ENCODE peak calls at places on chromosomes 4 and X, in ten cellular contexts. D is mammary epithelial cell; W is amniotic stem cell; F is Kasumi-1; O is stimulated activated CD4-positive, alpha-beta T cell treated with anti-CD3 and anti-CD28 coated beads, Interleukin-2, amount 100 ng/mL, for 48 hours; V is D721Med; Q is heart left ventricle; Y is thoracic aorta; H is activated naive CD8-positive, alpha-beta T cell treated with anti-CD3 and anti-CD28 coated beads, Interleukin-2, amount 50 U/mL, for 24 hours; A is Peyer's patch. M is an unnamed sample.

GRCh38 chrX:130702867-130703707 is 199.9 kb downstream of the ENOX2 start:
- DNase-seq in F (no peak), W (no peak), A (no peak), O (no peak), Q (no peak), H (no peak), D (no peak), Y (no peak), V (no peak), M (no peak)

GRCh38 chr4:3229964-3230363 is 19.0 kb upstream of the MSANTD1 start:
- DNase-seq in O (no peak), H (no peak), V (no peak), A (no peak), Q (no peak), Y (no peak), F (no peak), D (no peak), W (no peak), M (no peak)

GRCh38 chr4:87589531-87589930 is 18.8 kb upstream of the DSPP start:
- DNase-seq in H (no peak), V (no peak), F (no peak), A (no peak), O (no peak), Q (no peak), W (peak), D (peak), Y (no peak), M (no peak)

GRCh38 chr4:141713185-141713584 is 76.8 kb downstream of the IL15 start:
- DNase-seq in F (no peak), H (no peak), A (no peak), O (no peak), W (no peak), D (no peak), Y (no peak), V (no peak), Q (no peak), M (no peak)

GRCh38 chrX:37314526-37314925 is 34.6 kb upstream of the PRRG1 start:
- DNase-seq in Y (no peak), V (no peak), H (no peak), D (peak), A (no peak), F (no peak), Q (no peak), O (no peak), W (no peak), M (no peak)

GRCh38 chr4:22091351-22091731 is 142.8 kb upstream of the KCNIP4 start:
- DNase-seq in V (no peak), O (no peak), F (no peak), D (no peak), W (no peak), Q (no peak), H (no peak), Y (no peak), A (no peak), M (no peak)

GRCh38 chr4:185183622-185184281 is 20.0 kb downstream of the CFAP97 start:
- DNase-seq in H (peak), V (peak), A (peak), Y (peak), D (peak), O (peak), F (peak), Q (peak), W (peak), M (peak)

GRCh38 chrX:40080896-40081678 is 16.7 kb downstream of the BCOR start:
- DNase-seq in O (no peak), V (no peak), A (no peak), Q (no peak), F (no peak), Y (no peak), D (no peak), W (no peak), H (no peak), M (no peak)

GRCh38 chr4:81605278-81605677 is 133.6 kb upstream of the RASGEF1B start:
- DNase-seq in V (no peak), Y (no peak), H (no peak), A (no peak), D (no peak), F (no peak), Q (no peak), W (no peak), O (no peak), M (no peak)

GRCh38 chr4:147739239-147739823 is 7.4 kb downstream of the ARHGAP10 start:
- DNase-seq in Y (no peak), Q (no peak), V (no peak), W (no peak), O (no peak), F (no peak), A (no peak), H (no peak), D (no peak), M (no peak)

GRCh38 chr4:151627491-151627890 is 133.3 kb downstream of the GATB start:
- DNase-seq in Y (no peak), O (no peak), Q (no peak), A (no peak), H (no peak), D (peak), V (no peak), W (no peak), F (no peak), M (no peak)

GRCh38 chr4:87092389-87093141 is 127.9 kb downstream of the KLHL8 start:
- DNase-seq in V (no peak), Q (no peak), O (no peak), D (peak), H (no peak), Y (peak), W (peak), A (peak), F (no peak), M (no peak)

GRCh38 chr4:2332201-2332975 is 70.5 kb upstream of the MXD4 start:
- DNase-seq in W (no peak), D (no peak), A (peak), O (no peak), Q (no peak), V (no peak), F (no peak), H (no peak), Y (no peak), M (no peak)

GRCh38 chr4:2507259-2507658 is 29.2 kb upstream of the FAM193A start:
- DNase-seq in Q (no peak), D (no peak), H (no peak), F (no peak), V (no peak), W (no peak), Y (no peak), A (no peak), O (no peak), M (no peak)

GRCh38 chr4:128228778-128229457 is 58.7 kb downstream of the PGRMC2 start:
- DNase-seq in W (no peak), Y (no peak), O (no peak), A (no peak), F (no peak), H (no peak), V (no peak), Q (no peak), D (no peak), M (no peak)

GRCh38 chrX:3712870-3713224 is 602 bp downstream of the PRKX start:
- DNase-seq in A (no peak), W (no peak), V (no peak), O (no peak), Q (peak), F (no peak), D (no peak), Y (no peak), H (no peak), M (no peak)

GRCh38 chr4:26281876-26282275 is 38.9 kb upstream of the RBPJ start:
- DNase-seq in Y (no peak), O (no peak), D (no peak), Q (no peak), H (no peak), A (no peak), F (no peak), W (no peak), V (no peak), M (no peak)

GRCh38 chr4:88705805-88706518 is 8.3 kb upstream of the NAP1L5 start:
- DNase-seq in V (no peak), W (peak), D (peak), O (no peak), H (no peak), Y (no peak), A (no peak), Q (no peak), F (no peak), M (no peak)

GRCh38 chr4:184283659-184284335 is 66.1 kb upstream of the ENPP6 start:
- DNase-seq in W (no peak), V (no peak), A (no peak), F (no peak), O (no peak), Q (no peak), Y (no peak), D (no peak), H (no peak), M (no peak)

GRCh38 chrX:107025538-107025937 is 25.5 kb upstream of the MORC4 start:
- DNase-seq in F (peak), D (peak), H (no peak), O (no peak), W (no peak), Y (no peak), Q (no peak), A (no peak), V (no peak), M (no peak)

GRCh38 chr4:180674629-180675367 is 1568.4 kb upstream of the TENM3 start:
- DNase-seq in W (no peak), A (no peak), F (no peak), D (no peak), Q (no peak), O (no peak), V (no peak), Y (no peak), H (no peak), M (no peak)

GRCh38 chr4:71151054-71151453 is 157.6 kb downstream of the DCK start:
- DNase-seq in D (no peak), Q (no peak), Y (no peak), A (no peak), F (no peak), W (no peak), H (no peak), O (no peak), V (no peak), M (no peak)

GRCh38 chr4:174198396-174199179 is 84.9 kb downstream of the FBXO8 start:
- DNase-seq in Y (no peak), Q (no peak), O (no peak), A (no peak), F (no peak), V (no peak), D (peak), W (peak), H (no peak), M (no peak)

GRCh38 chr4:126207892-126208291 is 893.1 kb downstream of the FAT4 start:
- DNase-seq in Y (no peak), O (no peak), Q (no peak), H (no peak), D (no peak), F (no peak), A (no peak), W (no peak), V (no peak), M (no peak)

GRCh38 chrX:35728481-35728880 is 69.7 kb upstream of the MAGEB16 start:
- DNase-seq in Y (no peak), W (no peak), A (no peak), Q (no peak), H (no peak), D (no peak), F (no peak), V (no peak), O (no peak), M (no peak)

GRCh38 chrX:120604359-120604782 is 470 bp downstream of the MCTS1 start:
- DNase-seq in H (peak), A (no peak), O (peak), Y (no peak), Q (no peak), F (peak), V (no peak), W (no peak), D (peak), M (peak)

GRCh38 chrX:9786839-9787635 is 808 bp downstream of the SHROOM2 start:
- DNase-seq in Q (no peak), O (no peak), V (no peak), A (no peak), Y (no peak), H (no peak), W (no peak), D (no peak), F (no peak), M (no peak)

GRCh38 chr4:10015140-10015753 is 6.0 kb downstream of the SLC2A9 start:
- DNase-seq in D (no peak), H (peak), Y (no peak), V (no peak), Q (no peak), F (peak), O (no peak), A (no peak), W (no peak), M (peak)

GRCh38 chr4:4269326-4269725 is 20.6 kb downstream of the LYAR start:
- DNase-seq in V (no peak), H (no peak), W (no peak), F (no peak), D (no peak), A (peak), Y (no peak), Q (peak), O (no peak), M (no peak)

GRCh38 chr4:146224331-146224966 is 10.1 kb downstream of the REELD1 start:
- DNase-seq in D (no peak), V (no peak), Q (no peak), Y (no peak), O (no peak), W (no peak), A (no peak), F (no peak), H (no peak), M (no peak)

GRCh38 chrX:75086731-75087195 is 69.3 kb downstream of the ABCB7 start:
- DNase-seq in Q (no peak), A (no peak), O (no peak), Y (no peak), H (no peak), V (no peak), D (no peak), W (no peak), F (no peak), M (no peak)

GRCh38 chr4:81601270-81601694 is 129.6 kb upstream of the RASGEF1B start:
- DNase-seq in H (no peak), Y (no peak), F (no peak), A (no peak), D (no peak), Q (no peak), W (no peak), V (no peak), O (no peak), M (no peak)

GRCh38 chrX:111435469-111435868 is 23.5 kb upstream of the DCX start:
- DNase-seq in Q (no peak), O (no peak), D (no peak), Y (no peak), F (no peak), H (no peak), W (no peak), V (no peak), A (no peak), M (no peak)

GRCh38 chr4:141999446-142000143 is 363.2 kb downstream of the IL15 start:
- DNase-seq in Q (no peak), V (no peak), O (no peak), W (no peak), Y (no peak), F (no peak), A (no peak), D (no peak), H (no peak), M (no peak)

GRCh38 chr4:3480528-3481112 is 17.5 kb downstream of the DOK7 start:
- DNase-seq in A (peak), Q (peak), V (peak), O (peak), D (peak), F (peak), H (peak), W (no peak), Y (no peak), M (peak)

GRCh38 chrX:64150775-64151174 is 54.7 kb downstream of the AMER1 start:
- DNase-seq in H (no peak), Q (no peak), A (no peak), Y (no peak), O (no peak), F (no peak), W (no peak), V (no peak), D (no peak), M (no peak)

GRCh38 chrX:55488559-55489314 is 911 bp downstream of the USP51 start:
- DNase-seq in Y (no peak), V (peak), O (peak), W (peak), F (no peak), Q (peak), A (peak), H (peak), D (no peak), M (peak)

GRCh38 chrX:118745570-118745969 is 18.2 kb downstream of the IL13RA1 start:
- DNase-seq in A (no peak), F (no peak), H (no peak), D (no peak), W (no peak), Y (no peak), Q (no peak), V (no peak), O (no peak), M (no peak)

M was measured in stimulated activated naive CD8-positive, alpha-beta T cell treated with anti-CD3 and anti-CD28 coated beads, Interleukin-15, amount 100 ng/mL, for 72 hours.